ENCODE peak calls at places on chromosome 5, in four cellular contexts. One of them, this sample, is unnamed.

GRCh38 chr5:14900661-14901461 is 29.3 kb upstream of the ANKH start:
- DNase-seq in transverse colon: no peak
- DNase-seq in AG10803: peak; percentile 73
- DNase-seq in HCT116: no peak
- DNase-seq in this sample: peak; percentile 56

GRCh38 chr5:34827594-34828506 is 11.1 kb upstream of the TTC23L start:
- DNase-seq in transverse colon: no peak
- DNase-seq in AG10803: no peak
- DNase-seq in HCT116: no peak
- DNase-seq in this sample: no peak

GRCh38 chr5:153919161-153919560 is 119.5 kb downstream of the FAM114A2 start:
- DNase-seq in transverse colon: no peak
- DNase-seq in AG10803: no peak
- DNase-seq in HCT116: no peak
- DNase-seq in this sample: no peak

GRCh38 chr5:57435701-57436134 is 46.9 kb downstream of the ACTBL2 start:
- DNase-seq in transverse colon: no peak
- DNase-seq in AG10803: peak; percentile 79
- DNase-seq in HCT116: peak; percentile 37
- DNase-seq in this sample: peak; percentile 70

GRCh38 chr5:77744116-77744515 is 32.0 kb downstream of the TBCA start:
- DNase-seq in transverse colon: no peak
- DNase-seq in AG10803: no peak
- DNase-seq in HCT116: no peak
- DNase-seq in this sample: no peak

GRCh38 chr5:78508231-78508765 is 140.3 kb downstream of the LHFPL2 start:
- DNase-seq in transverse colon: no peak
- DNase-seq in AG10803: peak; percentile 63
- DNase-seq in HCT116: no peak
- DNase-seq in this sample: no peak

GRCh38 chr5:177294632-177295031 is 8.9 kb downstream of the RAB24 start:
- DNase-seq in transverse colon: no peak
- DNase-seq in AG10803: no peak
- DNase-seq in HCT116: no peak
- DNase-seq in this sample: no peak

GRCh38 chr5:108747111-108748009 is at the start of gene FER:
- DNase-seq in transverse colon: no peak
- DNase-seq in AG10803: peak; percentile 71
- DNase-seq in HCT116: peak; percentile 75
- DNase-seq in this sample: peak; percentile 15

GRCh38 chr5:122310886-122311285 is 1.2 kb upstream of the SNCAIP start:
- DNase-seq in transverse colon: no peak
- DNase-seq in AG10803: peak; percentile 17
- DNase-seq in HCT116: no peak
- DNase-seq in this sample: no peak

GRCh38 chr5:80867233-80867632 is 92.9 kb upstream of the RASGRF2 start:
- DNase-seq in transverse colon: no peak
- DNase-seq in AG10803: peak; percentile 72
- DNase-seq in HCT116: no peak
- DNase-seq in this sample: no peak

GRCh38 chr5:82525626-82526025 is 247.5 kb upstream of the RPS23 start:
- DNase-seq in transverse colon: no peak
- DNase-seq in AG10803: no peak
- DNase-seq in HCT116: no peak
- DNase-seq in this sample: no peak

GRCh38 chr5:10145922-10146321 is 103.8 kb downstream of the ATPSCKMT start:
- DNase-seq in transverse colon: no peak
- DNase-seq in AG10803: peak; percentile 67
- DNase-seq in HCT116: peak; percentile 1
- DNase-seq in this sample: peak; percentile 22

GRCh38 chr5:59760798-59761348 is 132.7 kb downstream of the PDE4D start:
- DNase-seq in transverse colon: no peak
- DNase-seq in AG10803: peak; percentile 37
- DNase-seq in HCT116: no peak
- DNase-seq in this sample: no peak

GRCh38 chr5:67215592-67216471 is 19.2 kb upstream of the CD180 start:
- DNase-seq in transverse colon: peak; percentile 87
- DNase-seq in AG10803: no peak
- DNase-seq in HCT116: no peak
- DNase-seq in this sample: no peak

GRCh38 chr5:96381526-96381925 is 51.5 kb downstream of the PCSK1 start:
- DNase-seq in transverse colon: no peak
- DNase-seq in AG10803: no peak
- DNase-seq in HCT116: no peak
- DNase-seq in this sample: no peak

GRCh38 chr5:132778129-132778528 is 1.1 kb upstream of the SEPTIN8 start:
- DNase-seq in transverse colon: no peak
- DNase-seq in AG10803: no peak
- DNase-seq in HCT116: no peak
- DNase-seq in this sample: no peak

GRCh38 chr5:108820983-108821382 is 73.3 kb downstream of the FER start:
- DNase-seq in transverse colon: no peak
- DNase-seq in AG10803: no peak
- DNase-seq in HCT116: no peak
- DNase-seq in this sample: no peak

GRCh38 chr5:52786391-52786790 is 1.3 kb upstream of the ITGA1 start:
- DNase-seq in transverse colon: no peak
- DNase-seq in AG10803: no peak
- DNase-seq in HCT116: no peak
- DNase-seq in this sample: no peak

GRCh38 chr5:174535691-174536090 is 188.7 kb upstream of the MSX2 start:
- DNase-seq in transverse colon: no peak
- DNase-seq in AG10803: peak; percentile 10
- DNase-seq in HCT116: peak; percentile 74
- DNase-seq in this sample: no peak

GRCh38 chr5:177176175-177176704 is 42.7 kb downstream of the NSD1 start:
- DNase-seq in transverse colon: no peak
- DNase-seq in AG10803: no peak
- DNase-seq in HCT116: no peak
- DNase-seq in this sample: no peak

GRCh38 chr5:60945760-60946253 is 802 bp downstream of the NDUFAF2 start:
- DNase-seq in transverse colon: no peak
- DNase-seq in AG10803: peak; percentile 56
- DNase-seq in HCT116: no peak
- DNase-seq in this sample: no peak

GRCh38 chr5:154540600-154540999 is 62.6 kb upstream of the HAND1 start:
- DNase-seq in transverse colon: no peak
- DNase-seq in AG10803: no peak
- DNase-seq in HCT116: no peak
- DNase-seq in this sample: no peak

GRCh38 chr5:173592050-173592669 is 24.3 kb downstream of the BOD1 start:
- DNase-seq in transverse colon: no peak
- DNase-seq in AG10803: no peak
- DNase-seq in HCT116: peak; percentile 51
- DNase-seq in this sample: no peak

GRCh38 chr5:38651806-38652205 is 95.4 kb upstream of the LIFR start:
- DNase-seq in transverse colon: no peak
- DNase-seq in AG10803: peak; percentile 19
- DNase-seq in HCT116: no peak
- DNase-seq in this sample: no peak

GRCh38 chr5:172932313-172933017 is 26.8 kb upstream of the RPL26L1 start:
- DNase-seq in transverse colon: peak; percentile 77
- DNase-seq in AG10803: peak; percentile 61
- DNase-seq in HCT116: peak; percentile 10
- DNase-seq in this sample: no peak

GRCh38 chr5:12691330-12691729 is 787.1 kb upstream of the CTNND2 start:
- DNase-seq in transverse colon: no peak
- DNase-seq in AG10803: no peak
- DNase-seq in HCT116: no peak
- DNase-seq in this sample: no peak

GRCh38 chr5:138724470-138725146 is 28.6 kb upstream of the CTNNA1 start:
- DNase-seq in transverse colon: no peak
- DNase-seq in AG10803: peak; percentile 67
- DNase-seq in HCT116: no peak
- DNase-seq in this sample: no peak

GRCh38 chr5:107806271-107806670 is 135.5 kb upstream of the EFNA5 start:
- DNase-seq in transverse colon: no peak
- DNase-seq in AG10803: no peak
- DNase-seq in HCT116: no peak
- DNase-seq in this sample: no peak

GRCh38 chr5:153782589-153783238 is 256.0 kb downstream of the FAM114A2 start:
- DNase-seq in transverse colon: no peak
- DNase-seq in AG10803: peak; percentile 42
- DNase-seq in HCT116: no peak
- DNase-seq in this sample: no peak

GRCh38 chr5:100004969-100005368 is 530.2 kb upstream of the FAM174A start:
- DNase-seq in transverse colon: no peak
- DNase-seq in AG10803: no peak
- DNase-seq in HCT116: no peak
- DNase-seq in this sample: no peak

GRCh38 chr5:82167372-82167771 is 110.8 kb downstream of the RPS23 start:
- DNase-seq in transverse colon: no peak
- DNase-seq in AG10803: no peak
- DNase-seq in HCT116: no peak
- DNase-seq in this sample: no peak

GRCh38 chr5:33441241-33441844 is 578 bp downstream of the TARS1 start:
- DNase-seq in transverse colon: peak; percentile 24
- DNase-seq in AG10803: peak; percentile 77
- DNase-seq in HCT116: peak; percentile 23
- DNase-seq in this sample: peak; percentile 51

GRCh38 chr5:126801992-126802294 is 25.0 kb downstream of the LMNB1 start:
- DNase-seq in transverse colon: no peak
- DNase-seq in AG10803: peak; percentile 65
- DNase-seq in HCT116: no peak
- DNase-seq in this sample: peak; percentile 22

GRCh38 chr5:139759219-139759721 is 36.3 kb upstream of the PSD2 start:
- DNase-seq in transverse colon: no peak
- DNase-seq in AG10803: no peak
- DNase-seq in HCT116: no peak
- DNase-seq in this sample: no peak

GRCh38 chr5:92758552-92758951 is 822.5 kb downstream of the NR2F1-AS1 start:
- DNase-seq in transverse colon: no peak
- DNase-seq in AG10803: peak; percentile 12
- DNase-seq in HCT116: no peak
- DNase-seq in this sample: peak; percentile 16

GRCh38 chr5:169424956-169425318 is 124.0 kb upstream of the SLIT3 start:
- DNase-seq in transverse colon: no peak
- DNase-seq in AG10803: no peak
- DNase-seq in HCT116: no peak
- DNase-seq in this sample: no peak

GRCh38 chr5:10757043-10757442 is 4.0 kb downstream of the DAP start:
- DNase-seq in transverse colon: no peak
- DNase-seq in AG10803: no peak
- DNase-seq in HCT116: no peak
- DNase-seq in this sample: no peak

GRCh38 chr5:103428411-103428871 is 134.1 kb downstream of the NUDT12 start:
- DNase-seq in transverse colon: no peak
- DNase-seq in AG10803: peak; percentile 63
- DNase-seq in HCT116: no peak
- DNase-seq in this sample: peak; percentile 78

GRCh38 chr5:124906339-124907097 is 160.1 kb upstream of the ZNF608 start:
- DNase-seq in transverse colon: peak; percentile 62
- DNase-seq in AG10803: peak; percentile 80
- DNase-seq in HCT116: no peak
- DNase-seq in this sample: peak; percentile 57

GRCh38 chr5:137563646-137564474 is 64.7 kb upstream of the SPOCK1 start:
- DNase-seq in transverse colon: no peak
- DNase-seq in AG10803: peak; percentile 99
- DNase-seq in HCT116: no peak
- DNase-seq in this sample: peak; percentile 81

GRCh38 chr5:156328766-156329165 is 1.8 kb downstream of the SGCD start:
- DNase-seq in transverse colon: no peak
- DNase-seq in AG10803: no peak
- DNase-seq in HCT116: no peak
- DNase-seq in this sample: no peak

GRCh38 chr5:156329197-156329611 is 2.2 kb downstream of the SGCD start:
- DNase-seq in transverse colon: no peak
- DNase-seq in AG10803: peak; percentile 70
- DNase-seq in HCT116: no peak
- DNase-seq in this sample: peak; percentile 75

GRCh38 chr5:156326718-156327259 is at the start of gene SGCD:
- DNase-seq in transverse colon: peak; percentile 26
- DNase-seq in AG10803: peak; percentile 98
- DNase-seq in HCT116: no peak
- DNase-seq in this sample: peak; percentile 88

GRCh38 chr5:156327306-156327705 is 342 bp downstream of the SGCD start:
- DNase-seq in transverse colon: no peak
- DNase-seq in AG10803: peak; percentile 42
- DNase-seq in HCT116: no peak
- DNase-seq in this sample: no peak

GRCh38 chr5:156328176-156328575 is 1.2 kb downstream of the SGCD start:
- DNase-seq in transverse colon: no peak
- DNase-seq in AG10803: peak; percentile 33
- DNase-seq in HCT116: no peak
- DNase-seq in this sample: no peak
- H3K4me3 ChIP-seq in transverse colon: no peak overlapping the region
- H3K4me3 ChIP-seq in AG10803: peak overlapping the region; percentile 79
- H3K4me3 ChIP-seq in HCT116: no peak overlapping the region
- H3K4me3 ChIP-seq in this sample: peak overlapping the region; percentile 60

DNA sequence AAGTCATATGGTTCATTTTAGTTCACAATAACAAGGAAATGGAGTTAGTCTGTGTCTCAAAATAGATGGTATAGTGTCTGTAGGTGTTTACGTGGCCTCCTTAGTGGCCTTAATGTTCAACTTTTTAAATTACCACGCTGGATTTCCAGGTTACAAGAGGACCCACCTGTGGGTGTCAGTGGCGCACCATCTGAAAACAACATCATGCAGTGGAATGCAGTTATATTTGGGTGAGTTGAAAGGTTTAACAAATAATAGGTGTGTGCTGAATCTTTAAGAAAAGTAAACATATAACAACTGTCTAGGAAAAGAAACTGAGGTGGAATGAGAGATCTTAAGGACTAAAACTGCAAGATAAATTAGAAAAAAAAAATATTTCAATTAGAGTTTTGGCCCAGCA is 2.9 kb downstream of the UBE2B start:
- DNase-seq in transverse colon: no peak
- DNase-seq in AG10803: no peak
- DNase-seq in HCT116: no peak
- DNase-seq in this sample: no peak
- TF ChIP-seq CTCF in transverse colon: no peak
- TF ChIP-seq CTCF in AG10803: no peak
- TF ChIP-seq CTCF in HCT116: no peak
- TF ChIP-seq CTCF in this sample: no peak

DNA sequence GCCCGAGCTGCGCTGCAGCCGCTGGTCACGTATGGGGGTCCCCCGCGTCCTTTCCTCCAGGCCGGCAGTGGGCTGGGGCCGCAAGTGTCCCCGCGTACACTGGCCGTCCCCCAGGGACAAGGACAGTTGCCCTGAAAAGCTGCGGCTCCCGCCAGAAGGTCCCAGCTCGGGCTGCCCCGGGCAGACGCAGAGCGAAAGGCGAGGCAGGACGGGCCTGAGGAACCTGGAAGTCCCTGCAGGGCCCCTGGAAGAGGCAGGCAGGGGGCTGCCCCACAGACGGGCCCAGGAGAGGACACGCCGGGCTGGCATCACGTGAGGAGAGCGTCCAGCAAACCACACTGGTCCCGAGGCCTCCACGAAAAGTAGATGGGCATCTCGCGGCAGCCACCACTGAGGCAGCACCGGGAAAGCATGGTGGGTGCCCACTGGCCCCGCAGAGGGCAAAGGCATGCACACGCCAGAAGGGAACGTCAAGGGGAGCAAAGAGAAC is 3.2 kb upstream of the NKD2 start:
- DNase-seq in transverse colon: no peak
- DNase-seq in AG10803: no peak
- DNase-seq in HCT116: no peak
- DNase-seq in this sample: no peak
- H3K4me3 ChIP-seq in transverse colon: peak overlapping the region; percentile 54
- H3K4me3 ChIP-seq in AG10803: no peak overlapping the region
- H3K4me3 ChIP-seq in HCT116: no peak overlapping the region
- H3K4me3 ChIP-seq in this sample: no peak overlapping the region

GRCh38 chr5:2848634-2849033 is 97.2 kb upstream of the IRX2 start:
- DNase-seq in transverse colon: no peak
- DNase-seq in AG10803: no peak
- DNase-seq in HCT116: no peak
- DNase-seq in this sample: no peak
- TF ChIP-seq CTCF in transverse colon: no peak
- TF ChIP-seq CTCF in AG10803: peak; percentile 31
- TF ChIP-seq CTCF in HCT116: no peak
- TF ChIP-seq CTCF in this sample: no peak

This sample was measured in HFF-Myc.